ENCODE peak calls at places on chromosomes 4 and X, in seven cellular contexts. Y, D, Z, P, T, I and V are unnamed samples.

GRCh38 chr4:125314676-125315570 is at the start of gene FAT4:
- DNase-seq in I (peak), P (no peak), Y (peak), Z (peak), T (peak), D (peak), V (peak)

GRCh38 chr4:22099896-22100295 is 151.3 kb upstream of the KCNIP4 start:
- DNase-seq in Y (no peak), T (no peak), P (no peak), I (peak), D (no peak), Z (no peak), V (no peak)

GRCh38 chr4:80989921-80990544 is 40.5 kb upstream of the BMP3 start:
- DNase-seq in I (peak), T (peak), Z (no peak), P (no peak), D (peak), Y (no peak), V (no peak)

GRCh38 chrX:79169484-79169883 is 25.0 kb downstream of the GPR174 start:
- DNase-seq in D (no peak), Y (no peak), I (no peak), Z (no peak), P (no peak), T (no peak), V (no peak)

GRCh38 chrX:68697465-68698125 is 50.1 kb downstream of the STARD8 start:
- DNase-seq in Z (no peak), T (no peak), P (no peak), Y (no peak), D (no peak), I (no peak), V (no peak)

GRCh38 chrX:12241026-12241425 is 102.8 kb downstream of the FRMPD4 start:
- DNase-seq in P (no peak), Z (no peak), D (no peak), T (no peak), I (no peak), Y (no peak), V (no peak)

GRCh38 chr4:136803430-136803829 is 728.9 kb downstream of the PCDH18 start:
- DNase-seq in I (no peak), T (peak), Z (no peak), Y (no peak), D (peak), P (no peak), V (no peak)

GRCh38 chr4:75679876-75680575 is 6.8 kb upstream of the G3BP2 start:
- DNase-seq in T (no peak), Y (no peak), P (no peak), I (peak), D (no peak), Z (no peak), V (no peak)

GRCh38 chrX:23662853-23663252 is 4.4 kb upstream of the PRDX4 start:
- DNase-seq in Y (no peak), I (peak), D (no peak), Z (no peak), T (no peak), P (no peak), V (no peak)

GRCh38 chrX:68114573-68115199 is 318.6 kb downstream of the OPHN1 start:
- DNase-seq in T (no peak), Z (no peak), D (no peak), Y (no peak), I (peak), P (no peak), V (no peak)

GRCh38 chr4:99507762-99508161 is 3.1 kb upstream of the C4orf17 start:
- DNase-seq in T (no peak), I (no peak), Z (no peak), D (no peak), P (no peak), Y (no peak), V (no peak)

GRCh38 chrX:103101280-103102042 is 8.5 kb upstream of the NXF3 start:
- DNase-seq in Y (no peak), D (no peak), T (peak), I (no peak), Z (no peak), P (no peak), V (no peak)

GRCh38 chr4:75939890-75940691 is 722 bp downstream of the NAAA start:
- DNase-seq in T (peak), I (peak), D (peak), P (peak), Z (peak), Y (peak), V (no peak)

GRCh38 chrX:94871640-94872039 is 1197.6 kb downstream of the FAM133A start:
- DNase-seq in I (no peak), T (no peak), D (no peak), P (no peak), Y (no peak), Z (no peak), V (peak)

GRCh38 chrX:35098419-35098818 is 155.8 kb downstream of the FAM47B start:
- DNase-seq in D (no peak), Z (no peak), T (no peak), Y (no peak), I (no peak), P (no peak), V (no peak)

GRCh38 chrX:131217878-131218486 is 71.1 kb downstream of the IGSF1 start:
- DNase-seq in T (no peak), D (no peak), Y (no peak), I (no peak), P (no peak), Z (no peak), V (no peak)

GRCh38 chr4:16439003-16439402 is 212.7 kb upstream of the TAPT1 start:
- DNase-seq in T (no peak), I (peak), Y (no peak), D (no peak), Z (no peak), P (no peak), V (no peak)

GRCh38 chr4:3332498-3332897 is 39.7 kb downstream of the RGS12 start:
- DNase-seq in I (no peak), Y (no peak), P (no peak), Z (no peak), T (no peak), D (no peak), V (no peak)

GRCh38 chr4:88017516-88018302 is 10.3 kb downstream of the PKD2 start:
- DNase-seq in D (no peak), P (no peak), I (peak), Y (no peak), T (no peak), Z (no peak), V (no peak)

GRCh38 chr4:183758006-183758734 is 99.1 kb downstream of the TRAPPC11 start:
- DNase-seq in Y (peak), T (peak), I (no peak), D (no peak), P (no peak), Z (no peak), V (no peak)

GRCh38 chr4:166165829-166166420 is 292.9 kb downstream of the TLL1 start:
- DNase-seq in Z (no peak), I (peak), Y (no peak), T (peak), D (peak), P (no peak), V (no peak)

GRCh38 chr4:2083116-2083825 is 24.1 kb downstream of the NAT8L start:
- DNase-seq in Y (no peak), D (no peak), P (no peak), I (no peak), Z (peak), T (no peak), V (peak)